ENCODE peak calls at places on chromosomes 2 and 18, in four cellular contexts. D is mammary epithelial cell, S is SJSA1, V is kidney. P is an unnamed sample.

GRCh38 chr2:122680662-122681061 is 925.2 kb downstream of the TSN start:
- DNase-seq in S (no peak), D (no peak), V (no peak), P (no peak)

GRCh38 chr18:48590678-48591077 is 51.8 kb downstream of the CTIF start:
- DNase-seq in S (peak; percentile 44), V (no peak), D (peak; percentile 42), P (peak; percentile 25)

GRCh38 chr2:21055879-21056790 is 12.3 kb upstream of the APOB start:
- DNase-seq in V (no peak), D (no peak), S (no peak), P (no peak)

GRCh38 chr2:64987963-64988419 is 1.2 kb upstream of the SLC1A4 start:
- DNase-seq in V (no peak), D (no peak), S (no peak), P (no peak)

GRCh38 chr2:58664523-58665155 is 423.5 kb upstream of the FANCL start:
- DNase-seq in S (no peak), V (no peak), D (no peak), P (peak; percentile 22)

GRCh38 chr18:21448301-21448700 is 152.2 kb downstream of the ESCO1 start:
- DNase-seq in D (no peak), S (no peak), V (no peak), P (no peak)

GRCh38 chr18:45852631-45853030 is 27.2 kb downstream of the SIGLEC15 start:
- DNase-seq in V (no peak), S (no peak), D (no peak), P (no peak)

GRCh38 chr2:185477452-185477851 is 261.2 kb upstream of the FSIP2 start:
- DNase-seq in D (peak; percentile 65), V (no peak), S (no peak), P (no peak)

GRCh38 chr18:63741769-63742168 is 33.4 kb upstream of the SERPINB7 start:
- DNase-seq in D (peak; percentile 40), S (no peak), V (no peak), P (peak; percentile 44)

DNA sequence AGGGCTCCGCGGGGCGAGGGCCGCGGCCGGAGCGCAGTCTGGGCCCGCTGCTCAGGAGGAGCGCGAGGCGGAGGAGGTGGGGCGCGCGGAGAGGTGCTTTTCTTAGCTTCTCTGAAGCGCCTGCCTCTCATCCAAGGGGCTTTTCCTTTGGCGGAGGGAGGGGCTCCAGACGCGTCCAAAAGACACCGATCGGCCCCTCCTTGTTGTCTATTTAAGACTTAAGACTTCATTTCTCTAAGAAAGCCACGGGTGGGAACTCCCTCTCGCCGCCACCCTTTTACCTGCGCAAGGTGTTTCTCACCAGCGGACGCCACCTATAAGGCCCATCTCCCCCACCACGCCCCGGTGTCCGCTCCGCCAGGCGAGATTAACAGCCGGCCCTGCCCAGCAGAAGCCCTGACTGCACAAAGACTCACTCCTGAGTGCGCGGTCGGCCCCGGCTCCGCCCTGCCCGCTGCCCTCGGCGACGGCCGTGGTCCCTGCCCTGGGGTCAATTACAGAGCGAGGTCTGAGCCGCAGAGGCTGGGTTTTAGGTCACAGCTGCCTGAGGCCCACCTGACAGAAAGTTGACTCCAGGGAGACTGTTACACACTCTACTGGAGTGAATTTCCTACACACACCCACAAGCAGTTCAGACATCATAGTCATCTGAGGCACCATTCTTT is at the start of gene DSC2:
- DNase-seq in V (peak; percentile 83), D (peak; percentile 78), S (peak; percentile 5), P (no peak)
- H3K27ac ChIP-seq in V (peak within 1 kb of the TSS; percentile 87), D (peak within 1 kb of the TSS; percentile 71), S (no peak within 1 kb of the TSS), P (peak within 1 kb of the TSS; percentile 95)

GRCh38 chr2:196309646-196310045 is 138.3 kb upstream of the STK17B start:
- DNase-seq in S (no peak), D (no peak), V (no peak), P (no peak)
- H3K4me1 ChIP-seq in S (peaks cover 13% of the 10 kb centered on the region), D (no peaks in the 10 kb centered on the region), V (no peaks in the 10 kb centered on the region), P (no peaks in the 10 kb centered on the region)

GRCh38 chr2:195319548-195320415 is 337.2 kb upstream of the SLC39A10 start:
- DNase-seq in V (no peak), D (no peak), S (peak; percentile 87), P (peak; percentile 20)
- H3K27ac ChIP-seq in V (no peak overlapping the region), D (peak overlapping the region; percentile 88), S (peak overlapping the region; percentile 90), P (no peak overlapping the region)

DNA sequence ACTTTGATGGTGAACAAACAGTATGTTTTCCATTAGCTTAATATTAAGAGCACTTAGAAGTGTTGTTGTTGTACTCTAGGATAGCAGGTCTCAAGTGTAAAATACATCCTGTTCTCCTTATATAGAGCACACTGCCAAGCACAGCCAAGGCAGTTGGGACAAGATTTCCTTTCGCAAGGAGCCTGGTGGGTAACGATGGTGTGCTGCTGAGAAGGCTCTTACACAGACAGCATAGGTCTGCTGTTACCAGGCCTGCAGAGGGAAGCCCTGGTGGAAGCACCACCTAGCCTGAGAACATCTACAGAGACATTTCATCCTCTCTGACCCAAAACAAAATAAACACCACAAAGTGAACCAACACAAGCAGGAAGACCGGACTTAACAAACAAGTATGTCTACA is 83.5 kb downstream of the BCL11A start:
- DNase-seq in S (no peak), D (no peak), V (no peak), P (no peak)
- H3K4me1 ChIP-seq in S (no peaks in the 10 kb centered on the region), D (peaks cover 13% of the 10 kb centered on the region), V (no peaks in the 10 kb centered on the region), P (peaks cover 6% of the 10 kb centered on the region)

GRCh38 chr2:54604771-54605350 is 118.6 kb upstream of the EML6 start:
- DNase-seq in S (no peak), D (no peak), V (no peak), P (no peak)
- H3K27ac ChIP-seq in S (no peak overlapping the region), D (no peak overlapping the region), V (peak overlapping the region; percentile 46), P (no peak overlapping the region)

P was measured in foreskin keratinocyte.